ENCODE peak calls at places on chromosomes 11 and 22, in four cellular contexts. R is A549; K is aorta; W is effector memory CD4-positive, alpha-beta T cell. E is an unnamed sample. For H3K4me1, the result is how much of the 10 kb centered on the place peaks cover.

GRCh38 chr11:35142481-35143207 is 3.7 kb downstream of the CD44 start:
- DNase-seq in W (no peak), R (no peak), K (no peak), E (no peak)

GRCh38 chr11:3156282-3156660 is 8.8 kb downstream of the OSBPL5 start:
- DNase-seq in R (no peak), K (peak), W (no peak), E (peak)

GRCh38 chr11:123408619-123409455 is 21.2 kb upstream of the GRAMD1B start:
- DNase-seq in K (no peak), W (no peak), R (no peak), E (no peak)

GRCh38 chr22:38317995-38318715 is 922 bp upstream of the CSNK1E start:
- DNase-seq in W (no peak), K (peak), R (peak), E (peak)

GRCh38 chr11:62119569-62119968 is 4.2 kb upstream of the INCENP start:
- DNase-seq in R (no peak), K (no peak), W (no peak), E (no peak)

GRCh38 chr11:134687548-134687947 is 275.5 kb upstream of the B3GAT1 start:
- DNase-seq in W (no peak), K (no peak), R (no peak), E (no peak)

GRCh38 chr22:32617271-32617670 is 142.7 kb downstream of the FBXO7 start:
- DNase-seq in R (no peak), K (no peak), W (no peak), E (peak)

GRCh38 chr22:46878549-46878948 is 116.1 kb downstream of the TBC1D22A start:
- DNase-seq in W (no peak), K (no peak), R (no peak), E (peak)

GRCh38 chr11:69816671-69817070 is 2.5 kb downstream of the FGF3 start:
- DNase-seq in W (no peak), K (no peak), R (no peak), E (peak)

GRCh38 chr11:117075186-117075585 is 23.0 kb downstream of the SIK3 start:
- DNase-seq in R (no peak), W (no peak), K (no peak), E (no peak)

GRCh38 chr11:67167086-67167485 is 48.0 kb downstream of the KDM2A start:
- DNase-seq in K (no peak), W (no peak), R (no peak), E (no peak)

GRCh38 chr22:35253946-35254345 is 3.3 kb upstream of the HMGXB4 start:
- DNase-seq in R (no peak), W (no peak), K (no peak), E (no peak)

GRCh38 chr11:112348480-112349029 is 87.9 kb upstream of the PLET1 start:
- DNase-seq in W (no peak), K (no peak), R (no peak), E (no peak)

GRCh38 chr11:101083334-101083733 is 46.3 kb downstream of the PGR start:
- DNase-seq in K (no peak), W (no peak), R (no peak), E (no peak)

GRCh38 chr11:57323503-57324153 is 1.1 kb downstream of the TNKS1BP1 start:
- DNase-seq in R (peak), W (no peak), K (no peak), E (peak)

GRCh38 chr11:3616721-3617460 is 24.9 kb downstream of the ART5 start:
- DNase-seq in K (no peak), R (no peak), W (no peak), E (no peak)

GRCh38 chr11:109237636-109238035 is 184.4 kb upstream of the C11orf87 start:
- DNase-seq in K (no peak), W (no peak), R (no peak), E (no peak)

GRCh38 chr11:30228323-30228884 is 2.4 kb upstream of the FSHB start:
- DNase-seq in W (no peak), K (no peak), R (no peak), E (no peak)

GRCh38 chr11:36009469-36009868 is 65.6 kb downstream of the LDLRAD3 start:
- DNase-seq in K (no peak), W (no peak), R (peak), E (no peak)

GRCh38 chr22:40597541-40598453 is 38.7 kb downstream of the MRTFA start:
- DNase-seq in R (no peak), K (no peak), W (no peak), E (no peak)

GRCh38 chr11:123536690-123537437 is 106.8 kb downstream of the GRAMD1B start:
- DNase-seq in R (no peak), K (peak), W (no peak), E (no peak)

GRCh38 chr11:14320020-14320419 is 39.0 kb downstream of the RRAS2 start:
- DNase-seq in W (peak), R (no peak), K (no peak), E (no peak)

GRCh38 chr11:85685131-85685819 is 720 bp downstream of the CCDC89 start:
- DNase-seq in R (no peak), W (no peak), K (peak), E (peak)

GRCh38 chr22:48307941-48308340 is 1519.7 kb downstream of the BRD1 start:
- DNase-seq in W (no peak), K (no peak), R (no peak), E (no peak)

GRCh38 chr11:46896719-46897406 is 21.5 kb downstream of the LRP4 start:
- DNase-seq in K (no peak), R (peak), W (no peak), E (no peak)

GRCh38 chr11:19367051-19367709 is 126.4 kb upstream of the E2F8 start:
- DNase-seq in R (no peak), W (no peak), K (no peak), E (no peak)

GRCh38 chr22:19275104-19275503 is 16.4 kb downstream of the CLTCL1 start:
- DNase-seq in K (no peak), W (no peak), R (no peak), E (no peak)

GRCh38 chr11:117794772-117795629 is 2.0 kb downstream of the DSCAML1 start:
- DNase-seq in R (no peak), W (no peak), K (no peak), E (no peak)

GRCh38 chr11:87398913-87399312 is 361.2 kb downstream of the TMEM135 start:
- DNase-seq in W (no peak), K (no peak), R (no peak), E (peak)

GRCh38 chr22:39439170-39439569 is 17.6 kb upstream of the MGAT3 start:
- DNase-seq in K (no peak), W (no peak), R (no peak), E (no peak)

DNA sequence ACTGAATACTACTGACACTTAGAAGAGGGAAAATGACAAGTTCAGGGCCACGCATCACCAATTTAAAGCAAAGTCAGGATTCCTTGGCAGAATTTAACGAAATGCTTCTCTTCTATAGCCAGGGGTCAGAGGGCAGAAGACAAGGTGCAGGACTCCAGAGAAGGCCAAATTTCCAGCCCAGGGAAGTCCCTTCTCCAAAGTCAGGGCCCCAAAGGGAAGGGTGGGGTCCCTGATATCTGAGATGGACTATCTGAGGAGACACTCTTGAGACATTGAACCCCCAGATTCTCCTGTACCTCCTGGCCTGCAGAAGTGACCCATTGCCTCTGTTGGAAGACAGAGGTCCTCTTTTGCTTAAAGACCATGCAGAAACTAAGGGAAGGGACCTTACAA is 91.2 kb downstream of the RPS6KA4 start:
- DNase-seq in K (no peak), R (no peak), W (no peak), E (no peak)
- H3K4me1 ChIP-seq in K (under half), R (under half), W (under half), E (under half)

DNA sequence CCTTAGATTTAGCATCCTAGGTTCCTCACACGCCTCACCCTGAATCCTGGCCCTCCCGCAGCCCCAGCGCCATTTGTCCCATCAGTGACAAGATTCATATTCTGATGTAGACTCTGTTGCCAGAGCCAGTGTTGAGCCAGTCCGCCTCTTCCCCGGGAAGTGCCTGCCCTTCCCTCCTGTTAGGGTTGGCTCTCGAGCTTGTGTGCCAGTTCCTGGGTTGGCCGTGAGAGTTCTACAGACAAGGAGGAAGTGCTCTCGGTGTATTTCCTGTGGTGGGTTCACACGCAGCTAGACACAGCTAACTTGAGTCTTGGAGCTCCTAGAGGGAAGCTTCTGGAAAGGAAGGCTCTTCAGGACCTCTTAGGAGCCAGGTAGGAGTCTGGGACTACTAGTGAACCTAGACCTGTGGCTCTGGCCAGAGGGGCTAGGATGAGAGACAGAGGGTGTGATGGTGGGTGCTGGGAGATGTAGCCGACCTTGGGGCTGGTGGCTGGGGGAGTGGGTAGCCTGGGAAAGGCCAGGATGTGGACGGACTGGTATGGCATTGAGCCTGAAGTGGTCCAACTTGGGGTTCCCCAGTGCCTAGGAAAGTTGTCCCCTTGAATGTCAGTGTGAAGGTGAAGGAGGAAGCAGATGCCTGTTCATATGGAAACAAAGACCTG is at the start of gene IL18BP:
- DNase-seq in R (no peak), W (no peak), K (peak), E (peak)
- H3K4me3 ChIP-seq in R (no peak), W (peak), K (no peak), E (no peak)

GRCh38 chr22:26566994-26567393 is 22.9 kb downstream of the TPST2 start:
- DNase-seq in R (no peak), K (no peak), W (no peak), E (no peak)

GRCh38 chr22:26565889-26566288 is 24.0 kb downstream of the TPST2 start:
- DNase-seq in W (no peak), K (no peak), R (no peak), E (no peak)

GRCh38 chr22:26564672-26565071 is 25.3 kb downstream of the TPST2 start:
- DNase-seq in W (no peak), K (no peak), R (no peak), E (no peak)

GRCh38 chr22:26564181-26564580 is 25.8 kb downstream of the TPST2 start:
- DNase-seq in W (no peak), K (no peak), R (no peak), E (no peak)

GRCh38 chr22:26565181-26565580 is 24.8 kb downstream of the TPST2 start:
- DNase-seq in R (no peak), W (no peak), K (no peak), E (no peak)
- H3K4me1 ChIP-seq in R (under half), W (under half), K (under half), E (under half)

GRCh38 chr11:99020324-99021225 is at the start of gene CNTN5:
- DNase-seq in R (peak), K (peak), W (no peak), E (peak)
- H3K4me3 ChIP-seq in R (peak), K (peak), W (no peak), E (peak)

GRCh38 chr22:43152001-43152354 is 619 bp downstream of the TSPO start:
- DNase-seq in W (no peak), K (no peak), R (no peak), E (no peak)

GRCh38 chr22:43151251-43152000 is at the start of gene TSPO:
- DNase-seq in R (peak), W (peak), K (peak), E (peak)

GRCh38 chr22:43152355-43153071 is 1.2 kb downstream of the TSPO start:
- DNase-seq in R (no peak), K (peak), W (peak), E (peak)

GRCh38 chr22:43148581-43148980 is 2.8 kb upstream of the TSPO start:
- DNase-seq in K (peak), W (no peak), R (no peak), E (no peak)

GRCh38 chr22:43150731-43151206 is 590 bp upstream of the TSPO start:
- DNase-seq in K (no peak), W (no peak), R (no peak), E (peak)
- H3K4me1 ChIP-seq in K (under half), W (under half), R (under half), E (under half)

GRCh38 chr11:72584933-72585597 is 89.2 kb downstream of the PDE2A start:
- DNase-seq in W (no peak), K (peak), R (no peak), E (no peak)
- H3K4me3 ChIP-seq in W (peak), K (no peak), R (no peak), E (no peak)

GRCh38 chr11:8910662-8911039 is 338 bp upstream of the AKIP1 start:
- DNase-seq in W (no peak), R (no peak), K (no peak), E (no peak)

GRCh38 chr11:8911040-8911823 is at the start of gene AKIP1:
- DNase-seq in R (peak), K (peak), W (peak), E (peak)

GRCh38 chr11:8913961-8914660 is 3.1 kb downstream of the AKIP1 start:
- DNase-seq in K (no peak), R (peak), W (no peak), E (peak)

GRCh38 chr11:8917157-8917820 is 6.3 kb downstream of the AKIP1 start:
- DNase-seq in K (peak), W (no peak), R (no peak), E (no peak)

GRCh38 chr11:8914661-8915018 is 3.7 kb downstream of the AKIP1 start:
- DNase-seq in K (no peak), R (no peak), W (no peak), E (no peak)
- H3K4me1 ChIP-seq in K (under half), R (under half), W (under half), E (under half)

DNA sequence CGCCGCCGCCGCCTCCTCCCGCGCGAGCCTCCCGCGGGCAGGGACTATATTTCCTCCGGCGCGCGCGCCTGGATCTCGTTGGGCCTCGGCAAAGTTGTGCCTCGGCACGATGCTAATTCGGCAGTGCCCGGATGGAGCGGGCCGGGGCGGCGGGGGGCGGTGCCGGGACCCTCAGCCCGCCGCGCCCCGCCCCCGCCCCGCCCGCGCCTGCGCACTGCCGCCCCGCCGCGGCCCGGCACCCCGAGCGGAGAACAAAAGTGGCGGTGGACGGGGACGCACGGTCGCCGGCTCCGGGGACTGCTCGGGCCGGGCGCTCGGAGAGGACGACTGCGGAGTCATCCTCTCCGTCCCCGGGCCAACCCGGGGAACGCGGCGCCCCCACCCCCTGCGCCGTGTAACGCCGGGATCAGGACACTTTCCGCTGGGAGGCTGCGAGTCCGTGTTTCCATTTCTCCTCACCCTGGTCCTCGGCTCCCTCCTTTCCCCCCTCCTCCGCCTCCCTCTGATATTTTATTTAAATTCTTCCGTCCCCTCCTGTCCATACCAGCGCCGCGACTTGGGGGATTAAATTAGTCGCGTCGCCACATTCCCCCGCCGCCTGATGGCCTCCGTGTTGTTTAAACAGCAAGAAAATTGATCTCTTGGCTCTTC is at the start of gene PHF21B:
- DNase-seq in K (no peak), R (peak), W (no peak), E (peak)
- H3K4me3 ChIP-seq in K (peak), R (peak), W (peak), E (peak)

DNA sequence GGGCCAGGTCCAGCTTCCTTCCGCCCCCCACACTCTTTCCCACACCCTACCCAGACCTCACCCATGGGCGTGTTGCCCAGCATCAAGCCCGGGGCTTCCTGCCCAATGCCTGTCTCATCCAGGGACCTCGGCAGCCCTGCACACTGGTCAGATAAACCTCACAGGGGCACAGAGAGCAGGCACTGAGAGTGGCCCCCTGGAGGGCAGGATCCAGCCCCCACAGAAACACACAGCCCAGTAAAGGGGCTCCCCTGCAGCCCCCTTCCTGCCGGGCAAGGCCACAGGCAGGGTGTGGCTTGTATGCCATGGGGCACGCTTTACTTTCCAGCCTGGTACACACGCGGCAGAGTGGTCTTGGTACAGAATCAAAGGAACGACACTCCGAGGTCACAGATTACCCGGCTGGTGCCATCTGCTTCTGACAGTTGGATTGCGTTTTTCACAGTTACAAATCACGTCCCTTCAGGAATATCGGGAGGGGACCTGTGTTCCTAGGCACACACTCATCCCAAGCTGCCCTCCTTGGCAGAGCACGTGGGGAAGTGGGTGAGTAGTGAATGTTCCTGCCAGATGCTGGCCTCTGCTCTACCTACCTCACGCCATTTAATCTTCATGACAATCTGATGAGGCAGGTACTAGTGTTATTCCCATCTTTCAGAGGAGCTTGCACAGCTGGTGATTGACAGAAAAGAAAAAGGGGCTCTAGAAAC is 20.0 kb upstream of the CD5 start:
- DNase-seq in K (no peak), W (no peak), R (no peak), E (peak)
- H3K4me1 ChIP-seq in K (under half), W (under half), R (under half), E (under half)